ENCODE peak calls at places on chromosomes 1 and 21, in four cellular contexts. One of them, this sample, is unnamed.

GRCh38 chr1:4516596-4516995 is 137.8 kb upstream of the AJAP1 start:
- DNase-seq in NT2/D1: no peak
- DNase-seq in left lung: no peak
- DNase-seq in lung: no peak
- DNase-seq in this sample: no peak

GRCh38 chr1:2828586-2829250 is 27.2 kb upstream of the TTC34 start:
- DNase-seq in NT2/D1: no peak
- DNase-seq in left lung: no peak
- DNase-seq in lung: no peak
- DNase-seq in this sample: no peak

GRCh38 chr1:117574206-117574835 is 31.5 kb upstream of the TENT5C start:
- DNase-seq in NT2/D1: no peak
- DNase-seq in left lung: no peak
- DNase-seq in lung: no peak
- DNase-seq in this sample: no peak

GRCh38 chr1:115118596-115118995 is 29.3 kb upstream of the TSPAN2 start:
- DNase-seq in NT2/D1: no peak
- DNase-seq in left lung: no peak
- DNase-seq in lung: no peak
- DNase-seq in this sample: no peak

GRCh38 chr21:35075546-35075945 is 26.4 kb upstream of the RUNX1 start:
- DNase-seq in NT2/D1: no peak
- DNase-seq in left lung: no peak
- DNase-seq in lung: no peak
- DNase-seq in this sample: no peak

GRCh38 chr1:235069577-235070563 is 58.8 kb downstream of the TOMM20 start:
- DNase-seq in NT2/D1: no peak
- DNase-seq in left lung: peak
- DNase-seq in lung: peak
- DNase-seq in this sample: peak

GRCh38 chr1:38561699-38562098 is 297.9 kb downstream of the RRAGC start:
- DNase-seq in NT2/D1: no peak
- DNase-seq in left lung: no peak
- DNase-seq in lung: no peak
- DNase-seq in this sample: no peak

GRCh38 chr1:199684686-199685273 is 342.7 kb upstream of the NR5A2 start:
- DNase-seq in NT2/D1: peak
- DNase-seq in left lung: no peak
- DNase-seq in lung: peak
- DNase-seq in this sample: peak

GRCh38 chr1:88998716-88999115 is 6.3 kb upstream of the KYAT3 start:
- DNase-seq in NT2/D1: peak
- DNase-seq in left lung: no peak
- DNase-seq in lung: no peak
- DNase-seq in this sample: no peak

GRCh38 chr1:232532901-232533300 is 97.0 kb downstream of the SIPA1L2 start:
- DNase-seq in NT2/D1: no peak
- DNase-seq in left lung: no peak
- DNase-seq in lung: no peak
- DNase-seq in this sample: no peak

GRCh38 chr1:18302788-18303413 is 177.8 kb upstream of the KLHDC7A start:
- DNase-seq in NT2/D1: no peak
- DNase-seq in left lung: no peak
- DNase-seq in lung: no peak
- DNase-seq in this sample: peak

GRCh38 chr1:248850124-248850523 is 8.8 kb downstream of the ZNF692 start:
- DNase-seq in NT2/D1: no peak
- DNase-seq in left lung: no peak
- DNase-seq in lung: no peak
- DNase-seq in this sample: no peak

GRCh38 chr1:112646225-112646624 is 26.6 kb downstream of the CAPZA1 start:
- DNase-seq in NT2/D1: no peak
- DNase-seq in left lung: no peak
- DNase-seq in lung: no peak
- DNase-seq in this sample: no peak

GRCh38 chr1:18134324-18135046 is 26.9 kb downstream of the IGSF21 start:
- DNase-seq in NT2/D1: no peak
- DNase-seq in left lung: no peak
- DNase-seq in lung: no peak
- DNase-seq in this sample: no peak

GRCh38 chr1:159307338-159307737 is 5.2 kb downstream of the FCER1A start:
- DNase-seq in NT2/D1: peak
- DNase-seq in left lung: no peak
- DNase-seq in lung: no peak
- DNase-seq in this sample: no peak

GRCh38 chr1:77037990-77038389 is 170.7 kb downstream of the ST6GALNAC5 start:
- DNase-seq in NT2/D1: no peak
- DNase-seq in left lung: no peak
- DNase-seq in lung: no peak
- DNase-seq in this sample: no peak

GRCh38 chr1:229470406-229471043 is 36.6 kb upstream of the ACTA1 start:
- DNase-seq in NT2/D1: no peak
- DNase-seq in left lung: no peak
- DNase-seq in lung: no peak
- DNase-seq in this sample: no peak

GRCh38 chr1:972726-973458 is 6.6 kb downstream of the PLEKHN1 start:
- DNase-seq in NT2/D1: no peak
- DNase-seq in left lung: no peak
- DNase-seq in lung: no peak
- DNase-seq in this sample: no peak

GRCh38 chr1:96238426-96238825 is 483.2 kb upstream of the PTBP2 start:
- DNase-seq in NT2/D1: no peak
- DNase-seq in left lung: no peak
- DNase-seq in lung: no peak
- DNase-seq in this sample: no peak

GRCh38 chr1:210340751-210341328 is 12.1 kb downstream of the HHAT start:
- DNase-seq in NT2/D1: no peak
- DNase-seq in left lung: no peak
- DNase-seq in lung: no peak
- DNase-seq in this sample: no peak

GRCh38 chr21:21921410-21922232 is 923.4 kb downstream of the NCAM2 start:
- DNase-seq in NT2/D1: peak
- DNase-seq in left lung: no peak
- DNase-seq in lung: no peak
- DNase-seq in this sample: no peak

GRCh38 chr1:200873671-200874397 is 1.1 kb downstream of the GPR25 start:
- DNase-seq in NT2/D1: no peak
- DNase-seq in left lung: no peak
- DNase-seq in lung: peak
- DNase-seq in this sample: no peak
- H3K4me3 ChIP-seq in NT2/D1: no peak
- H3K4me3 ChIP-seq in left lung: peak
- H3K4me3 ChIP-seq in lung: peak
- H3K4me3 ChIP-seq in this sample: peak

GRCh38 chr1:23556661-23557470 is 2.4 kb downstream of the ID3 start:
- DNase-seq in NT2/D1: no peak
- DNase-seq in left lung: no peak
- DNase-seq in lung: no peak
- DNase-seq in this sample: no peak
- H3K4me3 ChIP-seq in NT2/D1: peak
- H3K4me3 ChIP-seq in left lung: peak
- H3K4me3 ChIP-seq in lung: peak
- H3K4me3 ChIP-seq in this sample: peak

GRCh38 chr1:21659924-21660326 is 9.2 kb downstream of the RAP1GAP start:
- DNase-seq in NT2/D1: no peak
- DNase-seq in left lung: no peak
- DNase-seq in lung: no peak
- DNase-seq in this sample: no peak
- H3K4me3 ChIP-seq in NT2/D1: no peak
- H3K4me3 ChIP-seq in left lung: no peak
- H3K4me3 ChIP-seq in lung: no peak
- H3K4me3 ChIP-seq in this sample: no peak

DNA sequence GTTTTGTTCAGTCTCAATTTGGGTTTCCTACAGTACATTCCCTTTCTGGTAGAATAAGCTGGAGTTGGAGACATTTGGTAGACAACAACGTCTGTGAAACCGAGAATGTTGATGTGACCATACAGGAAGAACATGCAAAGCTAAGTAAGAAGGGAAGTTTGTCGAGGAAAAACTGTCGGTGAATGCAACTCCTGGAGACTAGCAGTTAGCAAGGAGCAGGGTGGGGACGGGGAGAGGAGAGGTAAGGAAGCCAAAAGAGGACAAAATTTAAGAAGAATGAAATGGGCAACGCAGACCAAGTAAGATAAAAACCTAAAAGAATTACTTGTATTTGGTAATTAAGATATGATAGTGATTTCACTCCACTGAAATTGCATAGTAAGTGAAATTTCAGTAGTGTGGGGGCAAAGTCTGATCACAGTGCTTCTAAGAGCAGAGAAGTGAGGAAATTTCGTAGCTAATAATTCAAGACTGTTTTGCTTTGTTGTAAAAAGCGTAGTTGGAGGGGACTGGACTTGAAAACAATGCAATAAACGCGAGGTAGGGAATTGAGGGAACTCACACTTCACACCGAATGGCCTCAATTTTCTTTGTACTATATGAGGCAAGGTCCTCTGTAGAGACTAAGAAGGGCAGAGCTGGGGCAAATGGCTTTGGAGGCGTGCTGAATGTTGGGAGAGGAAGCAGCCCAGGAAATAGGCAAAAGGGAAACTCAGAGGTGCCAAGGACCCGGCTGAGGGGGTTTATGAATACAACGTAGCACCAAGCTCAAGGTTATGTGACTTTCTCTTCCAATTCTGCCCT is 768 bp upstream of the GIPC2 start:
- DNase-seq in NT2/D1: no peak
- DNase-seq in left lung: no peak
- DNase-seq in lung: no peak
- DNase-seq in this sample: peak
- H3K4me3 ChIP-seq in NT2/D1: peak
- H3K4me3 ChIP-seq in left lung: peak
- H3K4me3 ChIP-seq in lung: peak
- H3K4me3 ChIP-seq in this sample: peak

DNA sequence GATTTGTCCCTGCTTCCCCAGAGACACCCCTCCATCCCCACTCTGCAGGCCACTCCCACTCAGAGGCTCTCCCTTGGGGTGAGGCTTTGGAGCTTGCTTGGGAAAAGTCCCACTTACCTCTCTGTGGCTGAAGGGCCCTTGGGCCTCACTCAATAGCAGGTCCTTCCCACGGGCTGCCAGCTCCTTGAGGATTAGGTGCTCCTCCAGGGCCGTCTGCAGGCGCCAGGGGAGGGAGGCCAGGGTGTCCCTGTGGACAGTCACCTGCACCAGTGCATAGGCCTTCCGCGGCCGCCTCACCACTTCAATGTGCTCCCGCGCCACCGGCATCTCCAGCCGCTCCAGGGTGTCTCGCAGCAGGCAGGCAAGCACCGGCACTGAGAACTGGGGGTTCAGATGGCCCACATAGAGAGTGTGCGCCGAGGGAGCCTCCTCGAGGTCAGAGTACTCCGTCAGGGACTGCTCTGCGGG is 1.4 kb downstream of the SLFNL1 start:
- DNase-seq in NT2/D1: no peak
- DNase-seq in left lung: peak
- DNase-seq in lung: peak
- DNase-seq in this sample: no peak
- H3K4me3 ChIP-seq in NT2/D1: no peak
- H3K4me3 ChIP-seq in left lung: no peak
- H3K4me3 ChIP-seq in lung: no peak
- H3K4me3 ChIP-seq in this sample: no peak

GRCh38 chr1:167431909-167432650 is 86.2 kb downstream of the CD247 start:
- DNase-seq in NT2/D1: no peak
- DNase-seq in left lung: peak
- DNase-seq in lung: no peak
- DNase-seq in this sample: no peak
- H3K4me3 ChIP-seq in NT2/D1: no peak
- H3K4me3 ChIP-seq in left lung: no peak
- H3K4me3 ChIP-seq in lung: no peak
- H3K4me3 ChIP-seq in this sample: no peak

DNA sequence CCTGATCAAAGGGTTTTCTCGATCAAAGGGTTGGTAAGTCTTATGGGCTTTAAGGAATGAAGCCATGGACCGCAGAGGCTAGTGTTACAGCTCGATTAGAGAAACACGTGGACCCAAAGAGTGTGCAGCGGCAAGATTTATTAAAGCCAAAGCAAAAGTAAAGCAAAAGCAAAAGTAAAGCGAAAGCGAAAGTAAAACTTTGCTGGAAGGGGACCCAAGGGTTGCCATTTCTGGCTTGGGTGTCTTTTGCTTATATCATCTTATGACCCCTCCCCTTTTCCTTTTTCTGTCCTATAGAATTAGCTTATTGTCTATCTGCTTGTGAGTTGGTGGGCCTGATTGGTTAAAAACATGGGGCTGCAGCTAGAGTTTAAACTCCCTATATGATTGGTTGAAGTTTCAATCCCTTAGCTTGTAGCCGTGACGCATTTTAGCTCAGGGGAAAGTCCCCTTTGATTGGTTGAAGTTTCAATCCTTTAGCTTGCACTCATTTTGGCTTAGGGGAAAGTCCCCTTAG is 957.0 kb downstream of the AMY1C start:
- DNase-seq in NT2/D1: no peak
- DNase-seq in left lung: no peak
- DNase-seq in lung: no peak
- DNase-seq in this sample: no peak
- H3K4me3 ChIP-seq in NT2/D1: no peak
- H3K4me3 ChIP-seq in left lung: no peak
- H3K4me3 ChIP-seq in lung: no peak
- H3K4me3 ChIP-seq in this sample: no peak

GRCh38 chr21:28962465-28962864 is 30.2 kb downstream of the LTN1 start:
- DNase-seq in NT2/D1: no peak
- DNase-seq in left lung: no peak
- DNase-seq in lung: no peak
- DNase-seq in this sample: no peak
- H3K4me3 ChIP-seq in NT2/D1: no peak
- H3K4me3 ChIP-seq in left lung: no peak
- H3K4me3 ChIP-seq in lung: no peak
- H3K4me3 ChIP-seq in this sample: no peak

This sample was measured in colonic mucosa.